ENCODE peak calls at places on chromosomes 6 and 20, in seven cellular contexts. One of them, this sample, is unnamed.

GRCh38 chr6:75393806-75394205 is 99.8 kb downstream of the FILIP1 start:
- DNase-seq in aorta: no peak
- DNase-seq in BE2C: no peak
- DNase-seq in tibial artery: no peak
- DNase-seq in left ventricle myocardium inferior: no peak
- DNase-seq in GM23248: no peak
- DNase-seq in ovary: no peak
- DNase-seq in this sample: no peak

GRCh38 chr6:12580296-12580695 is 136.3 kb upstream of the PHACTR1 start:
- DNase-seq in BE2C: no peak
- DNase-seq in ovary: no peak
- DNase-seq in tibial artery: no peak
- DNase-seq in aorta: no peak
- DNase-seq in left ventricle myocardium inferior: no peak
- DNase-seq in GM23248: no peak
- DNase-seq in this sample: no peak

GRCh38 chr6:79047072-79047471 is 31.0 kb downstream of the PHIP start:
- DNase-seq in left ventricle myocardium inferior: no peak
- DNase-seq in aorta: no peak
- DNase-seq in GM23248: no peak
- DNase-seq in tibial artery: no peak
- DNase-seq in BE2C: no peak
- DNase-seq in ovary: no peak
- DNase-seq in this sample: no peak

GRCh38 chr20:37541326-37541725 is 13.7 kb upstream of the BLCAP start:
- DNase-seq in aorta: no peak
- DNase-seq in BE2C: no peak
- DNase-seq in ovary: no peak
- DNase-seq in tibial artery: no peak
- DNase-seq in left ventricle myocardium inferior: no peak
- DNase-seq in GM23248: no peak
- DNase-seq in this sample: no peak

GRCh38 chr20:14947536-14947935 is 610.1 kb upstream of the FLRT3 start:
- DNase-seq in aorta: no peak
- DNase-seq in ovary: no peak
- DNase-seq in left ventricle myocardium inferior: no peak
- DNase-seq in GM23248: no peak
- DNase-seq in BE2C: no peak
- DNase-seq in tibial artery: no peak
- DNase-seq in this sample: no peak

GRCh38 chr6:138597336-138597735 is 98.0 kb upstream of the NHSL1 start:
- DNase-seq in aorta: no peak
- DNase-seq in BE2C: no peak
- DNase-seq in GM23248: no peak
- DNase-seq in ovary: no peak
- DNase-seq in left ventricle myocardium inferior: no peak
- DNase-seq in tibial artery: no peak
- DNase-seq in this sample: no peak

GRCh38 chr6:157323114-157323923 is at the start of gene TMEM242:
- DNase-seq in tibial artery: peak; percentile 91
- DNase-seq in BE2C: peak; percentile 91
- DNase-seq in left ventricle myocardium inferior: peak; percentile 92
- DNase-seq in ovary: peak; percentile 88
- DNase-seq in GM23248: peak; percentile 94
- DNase-seq in aorta: peak; percentile 95
- DNase-seq in this sample: peak; percentile 95

GRCh38 chr6:49526598-49526997 is 23.9 kb upstream of the C6orf141 start:
- DNase-seq in tibial artery: no peak
- DNase-seq in GM23248: no peak
- DNase-seq in BE2C: no peak
- DNase-seq in left ventricle myocardium inferior: no peak
- DNase-seq in ovary: no peak
- DNase-seq in aorta: no peak
- DNase-seq in this sample: no peak

GRCh38 chr6:137877113-137877512 is 10.1 kb downstream of the TNFAIP3 start:
- DNase-seq in GM23248: no peak
- DNase-seq in BE2C: no peak
- DNase-seq in left ventricle myocardium inferior: no peak
- DNase-seq in tibial artery: no peak
- DNase-seq in aorta: no peak
- DNase-seq in ovary: no peak
- DNase-seq in this sample: no peak

GRCh38 chr6:36839819-36840379 is 655 bp upstream of the CPNE5 start:
- DNase-seq in ovary: peak; percentile 45
- DNase-seq in left ventricle myocardium inferior: peak; percentile 67
- DNase-seq in tibial artery: no peak
- DNase-seq in BE2C: peak; percentile 68
- DNase-seq in aorta: peak; percentile 62
- DNase-seq in GM23248: peak; percentile 67
- DNase-seq in this sample: peak; percentile 70

GRCh38 chr6:89489078-89489477 is 56.1 kb downstream of the ANKRD6 start:
- DNase-seq in ovary: no peak
- DNase-seq in GM23248: no peak
- DNase-seq in BE2C: no peak
- DNase-seq in left ventricle myocardium inferior: no peak
- DNase-seq in tibial artery: no peak
- DNase-seq in aorta: no peak
- DNase-seq in this sample: no peak

GRCh38 chr20:33909331-33909921 is 84.3 kb upstream of the RALY start:
- DNase-seq in aorta: no peak
- DNase-seq in GM23248: peak; percentile 78
- DNase-seq in BE2C: no peak
- DNase-seq in tibial artery: no peak
- DNase-seq in ovary: peak; percentile 38
- DNase-seq in left ventricle myocardium inferior: no peak
- DNase-seq in this sample: no peak

GRCh38 chr20:13401596-13401995 is 180.5 kb downstream of the ISM1 start:
- DNase-seq in BE2C: no peak
- DNase-seq in tibial artery: no peak
- DNase-seq in left ventricle myocardium inferior: no peak
- DNase-seq in aorta: no peak
- DNase-seq in ovary: no peak
- DNase-seq in GM23248: peak; percentile 7
- DNase-seq in this sample: no peak

GRCh38 chr6:11778648-11779307 is at the start of gene ADTRP:
- DNase-seq in ovary: no peak
- DNase-seq in left ventricle myocardium inferior: no peak
- DNase-seq in GM23248: no peak
- DNase-seq in tibial artery: peak; percentile 40
- DNase-seq in BE2C: no peak
- DNase-seq in aorta: peak; percentile 66
- DNase-seq in this sample: no peak

GRCh38 chr20:62474585-62475026 is 1.2 kb downstream of the GATA5 start:
- DNase-seq in aorta: no peak
- DNase-seq in tibial artery: no peak
- DNase-seq in left ventricle myocardium inferior: no peak
- DNase-seq in GM23248: no peak
- DNase-seq in ovary: no peak
- DNase-seq in BE2C: no peak
- DNase-seq in this sample: no peak

GRCh38 chr20:62477669-62478450 is 2.1 kb upstream of the GATA5 start:
- DNase-seq in ovary: no peak
- DNase-seq in left ventricle myocardium inferior: no peak
- DNase-seq in BE2C: no peak
- DNase-seq in aorta: no peak
- DNase-seq in tibial artery: no peak
- DNase-seq in GM23248: no peak
- DNase-seq in this sample: no peak

GRCh38 chr20:62475027-62475818 is 572 bp downstream of the GATA5 start:
- DNase-seq in aorta: no peak
- DNase-seq in left ventricle myocardium inferior: no peak
- DNase-seq in BE2C: no peak
- DNase-seq in ovary: no peak
- DNase-seq in tibial artery: no peak
- DNase-seq in GM23248: no peak
- DNase-seq in this sample: no peak

GRCh38 chr20:62475819-62476073 is at the start of gene GATA5:
- DNase-seq in aorta: no peak
- DNase-seq in tibial artery: no peak
- DNase-seq in ovary: no peak
- DNase-seq in left ventricle myocardium inferior: no peak
- DNase-seq in BE2C: no peak
- DNase-seq in GM23248: no peak
- DNase-seq in this sample: no peak

GRCh38 chr20:62476074-62476838 is 461 bp upstream of the GATA5 start:
- DNase-seq in left ventricle myocardium inferior: peak; percentile 50
- DNase-seq in ovary: no peak
- DNase-seq in aorta: no peak
- DNase-seq in GM23248: peak; percentile 20
- DNase-seq in BE2C: no peak
- DNase-seq in tibial artery: no peak
- DNase-seq in this sample: no peak
- H3K4me3 ChIP-seq in left ventricle myocardium inferior: peak overlapping the region; percentile 63
- H3K4me3 ChIP-seq in ovary: peak overlapping the region; percentile 35
- H3K4me3 ChIP-seq in aorta: peak overlapping the region; percentile 19
- H3K4me3 ChIP-seq in GM23248: no peak overlapping the region
- H3K4me3 ChIP-seq in BE2C: no peak overlapping the region
- H3K4me3 ChIP-seq in tibial artery: peak overlapping the region; percentile 36
- H3K4me3 ChIP-seq in this sample: peak overlapping the region; percentile 51

GRCh38 chr6:170075659-170076223 is 215.1 kb downstream of the DLL1 start:
- DNase-seq in tibial artery: no peak
- DNase-seq in aorta: peak; percentile 40
- DNase-seq in BE2C: no peak
- DNase-seq in ovary: peak; percentile 6
- DNase-seq in GM23248: no peak
- DNase-seq in left ventricle myocardium inferior: no peak
- DNase-seq in this sample: no peak
- H3K9me3 ChIP-seq in tibial artery: no peaks in the 10 kb centered on the region
- H3K9me3 ChIP-seq in aorta: no peaks in the 10 kb centered on the region
- H3K9me3 ChIP-seq in BE2C: no peaks in the 10 kb centered on the region
- H3K9me3 ChIP-seq in ovary: no peaks in the 10 kb centered on the region
- H3K9me3 ChIP-seq in GM23248: no peaks in the 10 kb centered on the region
- H3K9me3 ChIP-seq in left ventricle myocardium inferior: peaks cover 3% of the 10 kb centered on the region
- H3K9me3 ChIP-seq in this sample: no peaks in the 10 kb centered on the region

DNA sequence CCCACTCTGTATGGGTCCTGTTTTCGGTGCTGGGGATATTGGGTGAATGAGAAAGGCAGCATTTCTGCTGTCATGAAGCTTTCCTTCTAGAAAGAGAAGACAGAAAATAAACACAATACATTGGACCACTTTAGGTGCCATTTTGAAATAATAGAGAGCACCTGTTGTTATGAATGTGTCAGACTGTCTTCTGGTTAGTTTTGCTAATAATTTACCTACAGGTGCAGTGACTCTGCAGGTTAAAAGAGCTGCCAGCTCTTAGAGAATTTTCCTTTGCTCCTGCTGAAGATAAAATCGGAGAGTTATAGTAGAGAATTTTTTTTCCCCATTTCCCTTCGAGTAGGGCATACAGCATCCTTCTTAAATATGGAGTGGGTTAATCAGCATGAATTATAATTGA is 21.9 kb upstream of the GCLC start:
- DNase-seq in BE2C: no peak
- DNase-seq in aorta: no peak
- DNase-seq in left ventricle myocardium inferior: no peak
- DNase-seq in GM23248: no peak
- DNase-seq in ovary: no peak
- DNase-seq in tibial artery: no peak
- DNase-seq in this sample: no peak
- H3K4me1 ChIP-seq in BE2C: no peaks in the 10 kb centered on the region
- H3K4me1 ChIP-seq in aorta: no peaks in the 10 kb centered on the region
- H3K4me1 ChIP-seq in left ventricle myocardium inferior: no peaks in the 10 kb centered on the region
- H3K4me1 ChIP-seq in GM23248: peaks cover 12% of the 10 kb centered on the region
- H3K4me1 ChIP-seq in ovary: no peaks in the 10 kb centered on the region
- H3K4me1 ChIP-seq in tibial artery: no peaks in the 10 kb centered on the region
- H3K4me1 ChIP-seq in this sample: no peaks in the 10 kb centered on the region

DNA sequence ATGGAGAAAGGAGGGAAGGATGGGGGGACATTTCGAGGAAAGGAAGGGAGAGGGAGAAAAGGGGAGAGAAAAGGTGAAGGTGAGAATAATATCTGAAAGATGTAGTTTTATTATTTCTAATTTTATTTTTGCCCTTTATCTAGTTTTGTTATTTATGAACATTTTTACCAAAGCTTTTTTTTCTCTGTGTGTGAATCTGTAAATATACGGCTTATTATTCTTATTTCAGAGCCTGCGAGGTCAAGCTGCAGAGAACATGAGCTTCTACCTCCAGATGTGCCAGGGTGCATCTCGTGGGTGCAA is 35.0 kb downstream of the HLA-A start:
- DNase-seq in left ventricle myocardium inferior: no peak
- DNase-seq in tibial artery: no peak
- DNase-seq in ovary: no peak
- DNase-seq in GM23248: no peak
- DNase-seq in BE2C: no peak
- DNase-seq in aorta: no peak
- DNase-seq in this sample: no peak
- H3K4me3 ChIP-seq in left ventricle myocardium inferior: peak overlapping the region; percentile 74
- H3K4me3 ChIP-seq in tibial artery: peak overlapping the region; percentile 53
- H3K4me3 ChIP-seq in ovary: peak overlapping the region; percentile 43
- H3K4me3 ChIP-seq in GM23248: peak overlapping the region; percentile 75
- H3K4me3 ChIP-seq in BE2C: peak overlapping the region; percentile 70
- H3K4me3 ChIP-seq in aorta: no peak overlapping the region
- H3K4me3 ChIP-seq in this sample: peak overlapping the region; percentile 75

DNA sequence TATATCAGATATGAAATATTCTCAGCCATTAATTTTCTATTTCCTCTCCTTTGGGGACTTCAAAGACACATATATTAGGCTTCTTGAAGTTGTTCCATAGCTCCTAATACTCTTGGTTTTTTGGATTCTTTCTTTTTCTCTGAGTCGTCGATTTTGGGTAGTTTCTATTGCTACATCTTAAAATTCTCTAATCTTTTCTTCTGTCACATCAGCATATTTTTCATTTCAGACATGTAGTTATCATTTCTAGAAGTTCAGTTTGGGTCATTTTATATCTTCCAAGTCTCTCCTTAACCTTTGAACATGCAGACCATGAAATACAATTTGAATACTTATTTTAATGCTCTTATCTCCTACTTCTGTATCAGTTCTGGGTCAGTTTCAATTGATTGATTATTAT is 38.9 kb upstream of the SCRT2 start:
- DNase-seq in ovary: no peak
- DNase-seq in tibial artery: no peak
- DNase-seq in BE2C: no peak
- DNase-seq in GM23248: no peak
- DNase-seq in left ventricle myocardium inferior: no peak
- DNase-seq in aorta: no peak
- DNase-seq in this sample: no peak
- H3K9me3 ChIP-seq in ovary: peaks cover 1% of the 10 kb centered on the region
- H3K9me3 ChIP-seq in tibial artery: no peaks in the 10 kb centered on the region
- H3K9me3 ChIP-seq in BE2C: no peaks in the 10 kb centered on the region
- H3K9me3 ChIP-seq in GM23248: no peaks in the 10 kb centered on the region
- H3K9me3 ChIP-seq in left ventricle myocardium inferior: peaks cover 25% of the 10 kb centered on the region
- H3K9me3 ChIP-seq in aorta: peaks cover 6% of the 10 kb centered on the region
- H3K9me3 ChIP-seq in this sample: peaks cover 8% of the 10 kb centered on the region

This sample was measured in psoas muscle.